ENCODE peak calls at places on chromosomes 3 and 15, in six cellular contexts. G is PC-3; F is cardiac septum; X is NAMALWA; A is neuronal stem cell; L is activated T-helper 1 cell treated with anti-CD3 and anti-CD28 coated beads, Interleukin-12 subunit alpha, Interleukin-12 subunit beta, Interleukin-2, Interleukin-4 antibody, amounts not matched to agents 30 ng/mL and 10 ng/mL and 1 ng/mL, durations not matched to agents 14 hours and 24 hours and 36 hours. P is an unnamed sample.

GRCh38 chr3:51441282-51442030 is 50.4 kb downstream of the RBM15B start:
- DNase-seq in G (no peak), F (no peak), X (no peak), A (no peak), L (no peak), P (no peak)

GRCh38 chr3:14633819-14634424 is 17.6 kb upstream of the CCDC174 start:
- DNase-seq in G (peak), F (no peak), X (peak), A (peak), L (peak), P (peak)

GRCh38 chr3:154095832-154096421 is 25.3 kb upstream of the ARHGEF26 start:
- DNase-seq in G (peak), F (no peak), X (peak), A (no peak), L (no peak), P (no peak)

GRCh38 chr3:10269443-10269842 is 21.2 kb downstream of the TATDN2 start:
- DNase-seq in G (no peak), F (no peak), X (no peak), A (no peak), L (no peak), P (no peak)

GRCh38 chr3:48690846-48691458 is 5.2 kb upstream of the NCKIPSD start:
- DNase-seq in G (no peak), F (no peak), X (no peak), A (no peak), L (no peak), P (no peak)

GRCh38 chr3:66371432-66371831 is 129.4 kb downstream of the LRIG1 start:
- DNase-seq in G (no peak), F (no peak), X (no peak), A (no peak), L (no peak), P (no peak)

GRCh38 chr15:28178727-28179126 is 79.6 kb upstream of the OCA2 start:
- DNase-seq in G (no peak), F (no peak), X (no peak), A (no peak), L (no peak), P (no peak)

GRCh38 chr3:127105587-127105986 is 87.3 kb upstream of the PRR23E start:
- DNase-seq in G (no peak), F (peak), X (peak), A (no peak), L (no peak), P (no peak)

GRCh38 chr15:58572521-58572920 is 140.7 kb downstream of the LIPC start:
- DNase-seq in G (no peak), F (no peak), X (no peak), A (no peak), L (no peak), P (no peak)

GRCh38 chr15:30926161-30926560 is 22.4 kb downstream of the FAN1 start:
- DNase-seq in G (no peak), F (no peak), X (no peak), A (no peak), L (no peak), P (no peak)

GRCh38 chr15:98778263-98778959 is 130.1 kb downstream of the IGF1R start:
- DNase-seq in G (no peak), F (no peak), X (no peak), A (no peak), L (no peak), P (no peak)

GRCh38 chr3:39638286-39638685 is 170.8 kb downstream of the MOBP start:
- DNase-seq in G (no peak), F (no peak), X (no peak), A (no peak), L (no peak), P (no peak)

GRCh38 chr3:145359040-145359439 is 801.9 kb downstream of the PLOD2 start:
- DNase-seq in G (no peak), F (no peak), X (no peak), A (no peak), L (no peak), P (no peak)

GRCh38 chr3:12427551-12427950 is 56.7 kb upstream of the TSEN2 start:
- DNase-seq in G (no peak), F (no peak), X (no peak), A (no peak), L (no peak), P (no peak)

GRCh38 chr3:28232659-28233058 is 8.8 kb upstream of the CMC1 start:
- DNase-seq in G (no peak), F (no peak), X (no peak), A (no peak), L (no peak), P (no peak)

GRCh38 chr3:115885621-115886020 is 262.3 kb downstream of the GAP43 start:
- DNase-seq in G (peak), F (no peak), X (no peak), A (peak), L (no peak), P (no peak)

GRCh38 chr3:71310595-71311319 is 272.8 kb downstream of the FOXP1 start:
- DNase-seq in G (no peak), F (no peak), X (no peak), A (no peak), L (no peak), P (no peak)

GRCh38 chr15:77634266-77634962 is 1.7 kb upstream of the LINGO1 start:
- DNase-seq in G (peak), F (no peak), X (peak), A (peak), L (peak), P (peak)

GRCh38 chr3:23859012-23859743 is 53.4 kb downstream of the UBE2E1 start:
- DNase-seq in G (peak), F (no peak), X (no peak), A (no peak), L (no peak), P (no peak)

GRCh38 chr3:96449803-96450202 is 364.6 kb upstream of the EPHA6 start:
- DNase-seq in G (no peak), F (no peak), X (no peak), A (peak), L (no peak), P (no peak)

GRCh38 chr3:38627956-38628355 is 21.5 kb downstream of the SCN5A start:
- DNase-seq in G (peak), F (no peak), X (peak), A (peak), L (no peak), P (peak)

GRCh38 chr3:46194868-46195553 is 13.1 kb downstream of the CCR1 start:
- DNase-seq in G (peak), F (no peak), X (no peak), A (no peak), L (no peak), P (no peak)

GRCh38 chr3:94162700-94163099 is 99.8 kb downstream of the NSUN3 start:
- DNase-seq in G (peak), F (no peak), X (no peak), A (no peak), L (no peak), P (no peak)

GRCh38 chr3:10017636-10018292 is 8.5 kb upstream of the FANCD2 start:
- DNase-seq in G (peak), F (no peak), X (no peak), A (no peak), L (peak), P (no peak)

GRCh38 chr3:179943097-179943880 is 93.4 kb downstream of the PEX5L start:
- DNase-seq in G (no peak), F (no peak), X (no peak), A (no peak), L (no peak), P (no peak)

P was measured in glutamatergic neuron.